ENCODE peak calls at places on chromosomes 13 and 19, in six cellular contexts. P is iris pigment epithelial cell, C is WTC11, U is mammary epithelial cell, K is midbrain, Z is LHCN-M2. A is an unnamed sample.

GRCh38 chr19:46025825-46026224 is 3.0 kb upstream of the PGLYRP1 start:
- DNase-seq in P (no peak), C (no peak), U (no peak), K (no peak), Z (no peak), A (no peak)

GRCh38 chr13:24220086-24220703 is 59.7 kb downstream of the SPATA13 start:
- DNase-seq in P (peak), C (peak), U (peak), K (peak), Z (peak), A (peak)

GRCh38 chr19:40717880-40718773 is 1.2 kb downstream of the ITPKC start:
- DNase-seq in P (peak), C (no peak), U (peak), K (no peak), Z (no peak), A (peak)

GRCh38 chr19:4007021-4007835 is at the start of gene PIAS4:
- DNase-seq in P (peak), C (peak), U (peak), K (peak), Z (peak), A (peak)

GRCh38 chr13:42981317-42981716 is 10.7 kb downstream of the EPSTI1 start:
- DNase-seq in P (no peak), C (no peak), U (no peak), K (no peak), Z (peak), A (no peak)

GRCh38 chr13:110841406-110841805 is 73.5 kb downstream of the ANKRD10 start:
- DNase-seq in P (no peak), C (no peak), U (no peak), K (no peak), Z (no peak), A (no peak)

GRCh38 chr13:44895584-44895983 is 93.7 kb downstream of the NUFIP1 start:
- DNase-seq in P (no peak), C (no peak), U (no peak), K (no peak), Z (no peak), A (no peak)

GRCh38 chr13:113560645-113561416 is 23.7 kb upstream of the TFDP1 start:
- DNase-seq in P (no peak), C (no peak), U (no peak), K (no peak), Z (no peak), A (no peak)

GRCh38 chr13:51396352-51396751 is 56.5 kb downstream of the INTS6 start:
- DNase-seq in P (peak), C (no peak), U (no peak), K (no peak), Z (no peak), A (no peak)

GRCh38 chr13:74555291-74556001 is 421.2 kb upstream of the KLF12 start:
- DNase-seq in P (no peak), C (no peak), U (no peak), K (no peak), Z (peak), A (peak)

GRCh38 chr19:48879025-48879572 is 6.9 kb downstream of the PPP1R15A start:
- DNase-seq in P (no peak), C (no peak), U (peak), K (no peak), Z (no peak), A (no peak)

GRCh38 chr13:77325371-77325941 is 1.4 kb downstream of the MYCBP2 start:
- DNase-seq in P (no peak), C (no peak), U (peak), K (peak), Z (peak), A (peak)

GRCh38 chr19:1284293-1284978 is 1.2 kb upstream of the EFNA2 start:
- DNase-seq in P (no peak), C (no peak), U (no peak), K (no peak), Z (no peak), A (no peak)

GRCh38 chr13:20495087-20496023 is 30.3 kb downstream of the CRYL1 start:
- DNase-seq in P (peak), C (peak), U (peak), K (peak), Z (peak), A (peak)

GRCh38 chr13:95343944-95344343 is 42.7 kb upstream of the ABCC4 start:
- DNase-seq in P (peak), C (no peak), U (no peak), K (no peak), Z (no peak), A (no peak)

GRCh38 chr13:111654531-111654930 is 334.1 kb downstream of the TEX29 start:
- DNase-seq in P (no peak), C (no peak), U (no peak), K (no peak), Z (no peak), A (no peak)

GRCh38 chr13:110680852-110681251 is 25.1 kb downstream of the CARS2 start:
- DNase-seq in P (no peak), C (peak), U (no peak), K (no peak), Z (peak), A (no peak)

GRCh38 chr19:16736709-16737108 is 17.1 kb downstream of the NWD1 start:
- DNase-seq in P (no peak), C (no peak), U (no peak), K (no peak), Z (peak), A (no peak)

A was measured in retina.